ENCODE peak calls at places on chromosomes 13 and 19, in seven cellular contexts. T is left lung, E is lower leg skin, P is HFF-Myc, V is hepatocyte, A is tibial artery, O is uterus. J is an unnamed sample.

GRCh38 chr13:26227396-26227971 is 5.4 kb upstream of the RNF6 start:
- DNase-seq in T (no peak), E (no peak), P (no peak), V (no peak), A (no peak), O (no peak), J (no peak)

GRCh38 chr13:43220873-43221578 is 197.6 kb downstream of the DNAJC15 start:
- DNase-seq in T (no peak), E (no peak), P (no peak), V (no peak), A (no peak), O (no peak), J (no peak)

GRCh38 chr13:64471916-64472315 is 2758.2 kb downstream of the PCDH9 start:
- DNase-seq in T (no peak), E (no peak), P (peak), V (peak), A (no peak), O (no peak), J (peak)

GRCh38 chr19:43562698-43563241 is 12.6 kb downstream of the XRCC1 start:
- DNase-seq in T (peak), E (peak), P (no peak), V (no peak), A (peak), O (peak), J (peak)

GRCh38 chr13:71320452-71320851 is 546.6 kb downstream of the DACH1 start:
- DNase-seq in T (no peak), E (no peak), P (peak), V (peak), A (no peak), O (no peak), J (peak)

GRCh38 chr19:37725181-37725580 is 5.6 kb upstream of the ZNF607 start:
- DNase-seq in T (no peak), E (no peak), P (no peak), V (no peak), A (no peak), O (no peak), J (no peak)

GRCh38 chr19:41753159-41753558 is 2.2 kb upstream of the CEACAM6 start:
- DNase-seq in T (peak), E (peak), P (no peak), V (peak), A (no peak), O (no peak), J (no peak)

GRCh38 chr19:16062789-16063188 is 13.5 kb upstream of the TPM4 start:
- DNase-seq in T (no peak), E (peak), P (no peak), V (peak), A (no peak), O (no peak), J (no peak)

GRCh38 chr13:87084192-87084591 is 587.0 kb upstream of the SLITRK5 start:
- DNase-seq in T (no peak), E (no peak), P (no peak), V (no peak), A (no peak), O (no peak), J (no peak)

GRCh38 chr13:87080100-87080779 is 590.9 kb upstream of the SLITRK5 start:
- DNase-seq in T (peak), E (no peak), P (no peak), V (no peak), A (no peak), O (no peak), J (no peak)

DNA sequence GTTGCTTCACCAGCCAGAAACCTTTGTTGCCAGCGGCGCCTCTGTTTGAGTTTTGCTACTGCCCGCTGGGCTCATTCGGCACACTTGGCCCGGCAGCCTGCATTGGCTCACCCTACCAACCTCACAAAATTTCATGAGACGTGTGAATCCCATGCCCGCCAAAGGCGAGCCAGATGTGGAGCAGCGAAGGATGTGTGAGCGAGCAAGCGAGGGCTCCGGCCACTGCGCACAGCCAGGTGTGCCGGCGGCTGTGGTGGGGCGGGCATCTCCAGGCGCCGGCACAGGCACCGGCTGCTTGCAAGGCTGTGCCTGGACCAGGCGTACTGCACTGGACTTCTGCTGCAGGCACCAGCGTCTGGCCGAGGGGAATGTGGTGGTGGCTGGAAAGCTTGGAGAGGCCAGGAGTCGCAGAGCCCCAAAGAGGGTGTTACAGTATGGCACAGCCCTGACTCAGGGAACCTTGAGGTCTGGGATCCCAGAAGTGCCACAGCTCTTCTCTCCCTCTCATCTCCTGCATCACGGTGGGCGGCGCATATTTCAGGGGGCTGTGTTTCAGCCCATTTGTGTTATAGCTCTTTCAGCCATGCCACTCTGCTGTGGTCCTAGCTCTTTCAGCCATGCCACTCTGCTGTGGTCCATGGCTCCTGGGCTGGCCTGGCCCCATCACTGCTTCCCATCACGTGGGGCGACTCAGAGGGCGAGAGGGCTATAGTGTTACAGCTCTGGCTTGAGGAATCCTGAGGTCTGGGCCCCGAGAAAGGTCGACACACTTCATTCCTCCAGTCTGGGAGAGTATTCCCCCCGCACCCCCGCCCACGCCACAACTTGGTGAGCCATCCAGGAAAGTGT is 592.0 kb upstream of the SLITRK5 start:
- DNase-seq in T (peak), E (no peak), P (no peak), V (no peak), A (no peak), O (peak), J (no peak)
- H3K4me3 ChIP-seq in T (no peak), E (no peak), P (no peak), V (no peak), A (no peak), O (no peak), J (no peak)

GRCh38 chr13:109646423-109646822 is 140.0 kb downstream of the IRS2 start:
- DNase-seq in T (no peak), E (no peak), P (no peak), V (no peak), A (no peak), O (no peak), J (no peak)
- TF ChIP-seq CTCF in T (no peak), E (no peak), P (no peak), V (no peak), A (no peak), O (no peak), J (no peak)

DNA sequence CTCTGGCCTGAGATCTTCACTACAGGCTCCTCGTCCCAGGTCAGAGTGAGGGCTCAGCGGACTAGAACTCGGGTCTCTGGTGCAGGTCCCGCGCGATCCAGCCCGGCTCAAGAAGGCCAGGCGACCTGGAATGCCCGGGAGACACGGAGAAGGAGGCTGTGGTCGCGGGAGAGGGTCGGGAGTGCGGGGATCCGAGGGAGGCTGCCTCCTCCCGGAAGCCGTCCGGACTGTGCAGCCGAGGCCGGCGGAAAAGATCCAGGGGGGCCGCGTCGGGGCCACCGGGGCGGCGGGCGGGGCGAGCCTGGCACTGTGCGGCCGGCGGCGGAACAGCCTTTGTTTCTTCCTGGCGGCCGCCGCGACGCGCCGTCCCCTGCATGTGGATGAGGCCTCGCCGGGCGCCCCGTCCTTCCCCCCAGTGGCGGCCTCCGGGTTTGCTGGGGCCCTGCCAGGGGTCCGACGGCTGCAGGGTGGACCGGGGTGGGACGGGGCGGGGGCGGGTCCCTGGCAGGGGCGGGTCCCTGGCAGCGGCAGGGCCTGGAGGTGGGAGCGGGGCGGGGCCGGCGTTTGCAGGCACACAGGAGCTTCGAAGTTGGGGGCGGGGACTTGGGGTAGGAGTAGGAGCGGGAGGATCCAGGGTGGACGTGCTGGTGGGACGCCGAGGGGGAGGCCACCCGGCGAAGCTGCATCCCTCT is 1.0 kb upstream of the SLC7A10 start:
- DNase-seq in T (peak), E (no peak), P (no peak), V (peak), A (no peak), O (no peak), J (no peak)
- H3K4me3 ChIP-seq in T (peak), E (no peak), P (no peak), V (no peak), A (no peak), O (no peak), J (no peak)

GRCh38 chr13:28273919-28274318 is 135.6 kb downstream of the PAN3 start:
- DNase-seq in T (no peak), E (no peak), P (no peak), V (no peak), A (no peak), O (no peak), J (no peak)
- TF ChIP-seq CTCF in T (no peak), E (no peak), P (no peak), V (peak), A (no peak), O (no peak), J (no peak)

GRCh38 chr13:40980466-40980865 is 38.6 kb downstream of the ELF1 start:
- DNase-seq in T (no peak), E (no peak), P (no peak), V (no peak), A (no peak), O (no peak), J (no peak)

GRCh38 chr13:40982772-40983171 is 36.3 kb downstream of the ELF1 start:
- DNase-seq in T (no peak), E (no peak), P (no peak), V (peak), A (no peak), O (no peak), J (peak)

GRCh38 chr13:40981949-40982348 is 37.2 kb downstream of the ELF1 start:
- DNase-seq in T (no peak), E (no peak), P (no peak), V (no peak), A (no peak), O (no peak), J (no peak)

GRCh38 chr13:40981361-40981760 is 37.8 kb downstream of the ELF1 start:
- DNase-seq in T (no peak), E (no peak), P (no peak), V (no peak), A (no peak), O (no peak), J (no peak)

DNA sequence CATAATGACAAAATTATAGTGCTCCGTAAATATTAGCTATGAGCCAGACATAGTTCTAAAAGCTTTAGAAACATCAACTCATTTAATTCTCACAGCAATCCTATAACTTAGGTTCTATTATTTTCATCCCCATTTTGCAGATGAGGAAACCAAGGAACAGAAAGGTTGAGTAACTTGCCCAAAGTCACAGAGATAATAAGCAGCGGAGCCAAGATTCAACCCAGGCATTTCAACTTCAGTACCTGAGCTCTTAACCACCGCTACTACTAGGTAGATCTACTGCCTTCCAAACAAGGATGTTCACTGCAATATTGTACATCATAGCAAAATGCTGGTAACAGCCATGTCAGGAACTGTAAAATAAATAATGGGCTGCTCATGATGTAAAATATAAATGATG is 39.9 kb downstream of the ELF1 start:
- DNase-seq in T (no peak), E (no peak), P (no peak), V (no peak), A (no peak), O (no peak), J (no peak)
- H3K4me3 ChIP-seq in T (no peak), E (no peak), P (no peak), V (no peak), A (no peak), O (no peak), J (no peak)

J was measured in astrocyte of the spinal cord.